ENCODE peak calls at places on chromosomes 3 and 15, in four cellular contexts. O, Y, D and R are unnamed samples.

GRCh38 chr15:42919794-42920280 is 741 bp downstream of the TTBK2 start:
- DNase-seq in D (no peak), O (no peak), Y (peak; percentile 47), R (no peak)

GRCh38 chr3:52190294-52190841 is 7.6 kb upstream of the ALAS1 start:
- DNase-seq in O (no peak), D (no peak), Y (no peak), R (no peak)

GRCh38 chr3:93843981-93844380 is 129.7 kb downstream of the PROS1 start:
- DNase-seq in Y (no peak), D (no peak), O (no peak), R (no peak)

GRCh38 chr15:71115567-71116351 is 488 bp downstream of the THSD4 start:
- DNase-seq in O (no peak), Y (peak; percentile 7), D (no peak), R (peak; percentile 53)

GRCh38 chr15:35692256-35692867 is 146.4 kb upstream of the DPH6 start:
- DNase-seq in Y (no peak), O (no peak), D (no peak), R (no peak)

GRCh38 chr15:38994310-38994709 is 429.7 kb upstream of the RASGRP1 start:
- DNase-seq in O (no peak), D (no peak), Y (no peak), R (no peak)

GRCh38 chr3:17261627-17262369 is 377.0 kb downstream of the PLCL2 start:
- DNase-seq in Y (no peak), O (no peak), D (no peak), R (no peak)

GRCh38 chr3:63523100-63523499 is 129.4 kb upstream of the SNTN start:
- DNase-seq in Y (no peak), O (no peak), D (no peak), R (no peak)

GRCh38 chr3:15294914-15295313 is 37.5 kb downstream of the SH3BP5 start:
- DNase-seq in Y (peak; percentile 67), O (no peak), D (no peak), R (no peak)

GRCh38 chr3:111956995-111957736 is 21.7 kb upstream of the ABHD10 start:
- DNase-seq in Y (no peak), O (no peak), D (no peak), R (no peak)

GRCh38 chr15:39666671-39667070 is 85.8 kb downstream of the THBS1 start:
- DNase-seq in O (no peak), Y (no peak), D (no peak), R (no peak)

GRCh38 chr3:177724020-177724638 is 526.8 kb upstream of the TBL1XR1 start:
- DNase-seq in Y (peak; percentile 80), D (no peak), O (no peak), R (no peak)

GRCh38 chr3:7710284-7710683 is 791.3 kb upstream of the LMCD1 start:
- DNase-seq in Y (no peak), D (no peak), O (no peak), R (no peak)

GRCh38 chr3:31253782-31254181 is 278.9 kb upstream of the STT3B start:
- DNase-seq in O (no peak), Y (no peak), D (no peak), R (no peak)

GRCh38 chr3:39147711-39148115 is 5.7 kb downstream of the CSRNP1 start:
- DNase-seq in Y (peak; percentile 86), D (no peak), O (no peak), R (peak; percentile 58)

DNA sequence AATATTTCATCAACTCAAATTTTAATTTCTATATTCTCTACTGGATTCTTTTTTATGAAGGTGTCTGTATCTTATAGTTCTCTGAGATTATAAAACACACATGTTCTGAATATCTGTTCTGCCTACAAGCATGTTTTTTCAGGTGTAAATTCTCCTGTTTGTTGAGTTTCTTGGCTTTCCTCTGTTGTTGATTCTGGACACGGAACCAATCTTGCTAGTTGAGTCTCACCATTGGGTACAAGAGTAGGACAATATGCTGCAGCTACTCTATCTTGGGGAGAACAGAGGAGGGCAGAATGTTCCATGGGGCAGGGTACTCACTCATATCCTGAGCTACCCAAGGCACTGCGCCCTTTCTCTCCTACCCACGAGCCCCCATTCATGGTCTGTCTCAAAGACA is 104.9 kb downstream of the GREM1 start:
- DNase-seq in D (no peak), Y (no peak), O (no peak), R (no peak)
- TF ChIP-seq SPI1 in D (no peak), Y (no peak), O (no peak), R (no peak)

DNA sequence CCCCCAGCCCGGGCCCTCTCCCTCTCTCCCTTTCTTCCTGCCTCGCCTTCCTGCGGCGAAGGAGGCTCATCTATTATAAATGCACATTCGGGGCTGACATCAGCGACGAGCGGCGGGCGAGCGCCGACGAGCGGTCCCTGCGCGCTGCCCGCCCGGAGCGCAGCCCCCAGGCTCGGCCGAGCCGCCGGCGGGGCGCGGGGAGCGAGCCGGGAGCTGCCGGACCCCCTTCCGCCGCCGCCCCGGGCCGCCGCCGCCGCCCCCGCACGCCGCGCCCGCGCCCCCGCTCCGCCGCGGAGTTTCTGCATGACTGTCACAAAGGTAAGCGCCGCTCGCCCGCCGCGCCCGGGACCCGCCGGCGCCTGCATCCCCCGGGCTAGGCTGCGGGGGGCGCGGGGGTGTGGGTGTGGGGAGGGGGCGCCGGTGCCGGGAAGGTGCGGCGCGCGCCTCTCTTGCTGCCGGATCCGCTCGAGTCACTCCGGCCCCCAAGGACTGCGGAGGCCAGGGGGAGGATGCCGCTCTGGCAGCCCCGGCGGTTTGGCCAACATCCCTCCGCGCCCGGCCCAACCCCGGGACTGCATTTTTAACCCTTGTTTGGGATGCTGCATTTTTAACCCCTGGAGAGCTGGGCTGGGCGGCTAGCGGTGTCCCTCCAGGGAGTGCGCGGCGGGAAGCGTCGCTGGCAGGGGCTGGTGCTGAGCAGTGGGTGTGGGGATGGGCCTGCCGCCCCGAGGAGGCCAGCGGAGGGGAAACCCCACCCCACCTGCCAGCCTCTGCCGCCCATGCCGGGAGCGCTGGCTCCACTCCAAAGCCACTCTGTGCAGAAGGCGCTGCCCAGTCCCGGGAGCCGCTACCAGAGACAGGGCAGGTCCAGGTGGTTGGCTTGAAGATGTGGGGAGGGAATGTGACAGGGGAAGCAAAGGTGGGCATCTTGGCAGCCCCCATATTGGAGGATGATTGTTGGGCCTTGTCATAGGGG is at the start of gene CORO2B:
- DNase-seq in Y (no peak), D (no peak), O (no peak), R (no peak)
- TF ChIP-seq SPI1 in Y (no peak), D (no peak), O (no peak), R (no peak)

GRCh38 chr15:41862515-41863116 is 24.0 kb downstream of the PLA2G4B start:
- DNase-seq in O (no peak), Y (no peak), D (no peak), R (no peak)
- TF ChIP-seq SPI1 in O (no peak), Y (no peak), D (no peak), R (no peak)

GRCh38 chr3:10665611-10666010 is 150.4 kb upstream of the SLC6A11 start:
- DNase-seq in D (no peak), O (no peak), Y (no peak), R (no peak)
- TF ChIP-seq SPI1 in D (no peak), O (no peak), Y (no peak), R (no peak)

GRCh38 chr3:136955813-136956212 is 2.0 kb upstream of the IL20RB start:
- DNase-seq in D (no peak), Y (no peak), O (no peak), R (no peak)

GRCh38 chr3:136956994-136957393 is 789 bp upstream of the IL20RB start:
- DNase-seq in D (no peak), Y (no peak), O (no peak), R (no peak)

GRCh38 chr3:136957751-136958288 is at the start of gene IL20RB:
- DNase-seq in O (no peak), D (peak; percentile 28), Y (no peak), R (no peak)

GRCh38 chr3:136954246-136954645 is 3.5 kb upstream of the IL20RB start:
- DNase-seq in D (no peak), Y (no peak), O (no peak), R (no peak)

GRCh38 chr3:136954980-136955780 is 2.6 kb upstream of the IL20RB start:
- DNase-seq in D (no peak), O (no peak), Y (no peak), R (no peak)
- TF ChIP-seq SPI1 in D (no peak), O (no peak), Y (no peak), R (no peak)

DNA sequence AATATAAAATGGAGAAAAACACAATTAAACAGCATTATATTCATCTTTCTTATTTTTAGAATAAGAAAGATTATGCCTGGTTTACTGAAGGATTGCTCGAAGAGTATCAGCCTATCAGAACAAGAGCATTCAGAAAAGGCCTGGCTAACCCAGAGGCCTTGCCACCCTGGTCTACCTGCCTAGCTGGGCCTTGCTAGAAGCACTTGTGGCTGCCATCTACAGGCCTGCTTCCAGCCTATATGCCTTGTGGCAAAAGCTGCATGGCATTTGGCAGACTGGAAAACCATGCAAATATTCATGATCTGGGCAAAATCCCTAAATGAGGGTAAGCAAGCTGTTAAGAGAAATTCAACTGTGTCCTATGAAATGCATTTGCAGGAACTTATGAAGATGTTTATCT is 9.3 kb upstream of the ATP13A4 start:
- DNase-seq in Y (no peak), O (no peak), D (no peak), R (no peak)
- TF ChIP-seq SPI1 in Y (no peak), O (no peak), D (no peak), R (no peak)

GRCh38 chr3:99949956-99950670 is 132.5 kb downstream of the CMSS1 start:
- DNase-seq in Y (no peak), D (no peak), O (no peak), R (no peak)

GRCh38 chr3:99951701-99952100 is 134.0 kb downstream of the CMSS1 start:
- DNase-seq in Y (no peak), D (no peak), O (no peak), R (no peak)

GRCh38 chr3:99953596-99953995 is 135.9 kb downstream of the CMSS1 start:
- DNase-seq in D (no peak), Y (no peak), O (no peak), R (no peak)

GRCh38 chr3:99950921-99951320 is 133.3 kb downstream of the CMSS1 start:
- DNase-seq in D (no peak), Y (peak; percentile 7), O (no peak), R (no peak)

DNA sequence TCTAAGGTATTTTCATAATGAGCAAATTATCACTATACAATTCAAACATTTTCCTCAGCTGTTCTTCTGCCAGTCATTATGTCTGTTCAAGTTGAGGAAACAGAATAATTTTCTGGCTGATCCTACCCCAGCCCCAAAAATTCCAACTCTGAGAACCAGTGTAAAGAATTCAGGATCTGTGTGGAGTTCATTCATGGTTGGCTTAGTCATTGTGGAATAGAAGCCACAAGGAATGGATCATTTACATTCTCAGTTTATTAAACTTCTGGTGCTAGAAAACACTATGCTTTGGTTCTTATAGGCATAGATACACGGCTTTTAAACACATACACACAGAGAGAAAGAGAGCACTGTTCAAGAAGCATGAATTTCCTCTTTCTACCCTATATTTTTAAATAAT is 134.6 kb downstream of the CMSS1 start:
- DNase-seq in Y (no peak), D (no peak), O (no peak), R (no peak)
- TF ChIP-seq SPI1 in Y (no peak), D (no peak), O (no peak), R (no peak)